ENCODE peak calls at places on chromosomes 5 and 9, in ten cellular contexts. B is HepG2, C is sigmoid colon, K is SK-N-SH, Y is H1, V is ovary, O is tibial nerve, D is upper lobe of left lung, U is suprapubic skin, G is stomach. P is an unnamed sample. For H3K36me3 and H3K4me1, the result is how much of the 10 kb centered on the place peaks cover.

GRCh38 chr5:15752886-15753285 is 252.9 kb downstream of the FBXL7 start:
- DNase-seq in B (no peak), C (peak), K (no peak), Y (no peak), V (peak), O (no peak), D (no peak), U (no peak), G (no peak), P (no peak)

GRCh38 chr5:7534505-7534904 is 138.6 kb downstream of the ADCY2 start:
- DNase-seq in B (no peak), C (no peak), K (no peak), Y (no peak), V (no peak), O (no peak), D (no peak), U (no peak), G (no peak), P (no peak)

GRCh38 chr5:171813270-171813669 is 27.7 kb downstream of the SMIM23 start:
- DNase-seq in B (no peak), C (no peak), K (no peak), Y (no peak), V (no peak), O (no peak), D (no peak), U (no peak), G (no peak), P (no peak)

GRCh38 chr5:101431201-101431600 is 528.1 kb upstream of the ST8SIA4 start:
- DNase-seq in B (no peak), C (no peak), K (no peak), Y (no peak), V (no peak), O (no peak), D (no peak), U (no peak), G (no peak), P (no peak)

GRCh38 chr5:44932922-44933585 is 124.3 kb downstream of the MRPS30 start:
- DNase-seq in B (no peak), C (no peak), K (no peak), Y (no peak), V (no peak), O (no peak), D (no peak), U (no peak), G (no peak), P (no peak)

GRCh38 chr9:118510711-118511110 is 806.5 kb downstream of the TLR4 start:
- DNase-seq in B (no peak), C (no peak), K (no peak), Y (no peak), V (no peak), O (no peak), D (no peak), U (no peak), G (no peak), P (no peak)

GRCh38 chr5:15948225-15948624 is 231.4 kb downstream of the MARCHF11 start:
- DNase-seq in B (no peak), C (no peak), K (no peak), Y (no peak), V (no peak), O (no peak), D (no peak), U (no peak), G (no peak), P (no peak)

GRCh38 chr5:76742586-76742985 is 26.7 kb downstream of the F2R start:
- DNase-seq in B (no peak), C (no peak), K (no peak), Y (no peak), V (no peak), O (no peak), D (no peak), U (no peak), G (no peak), P (no peak)

GRCh38 chr9:131289301-131290038 is at the start of gene PLPP7:
- DNase-seq in B (peak), C (peak), K (peak), Y (no peak), V (peak), O (peak), D (peak), U (peak), G (no peak), P (peak)

GRCh38 chr9:117232991-117233390 is 181.9 kb downstream of the ASTN2 start:
- DNase-seq in B (no peak), C (no peak), K (no peak), Y (no peak), V (no peak), O (no peak), D (no peak), U (no peak), G (no peak), P (no peak)

GRCh38 chr9:117938086-117938485 is 233.9 kb downstream of the TLR4 start:
- DNase-seq in B (no peak), C (no peak), K (no peak), Y (no peak), V (no peak), O (no peak), D (no peak), U (no peak), G (no peak), P (no peak)

GRCh38 chr9:134732392-134733110 is 90.9 kb downstream of the COL5A1 start:
- DNase-seq in B (no peak), C (peak), K (no peak), Y (no peak), V (peak), O (peak), D (peak), U (no peak), G (no peak), P (no peak)

GRCh38 chr9:115781361-115781760 is 372.2 kb upstream of the PAPPA start:
- DNase-seq in B (no peak), C (no peak), K (no peak), Y (no peak), V (no peak), O (no peak), D (no peak), U (no peak), G (no peak), P (no peak)

GRCh38 chr5:54309237-54309636 is 1.1 kb downstream of the ARL15 start:
- DNase-seq in B (no peak), C (no peak), K (peak), Y (no peak), V (no peak), O (no peak), D (no peak), U (no peak), G (no peak), P (no peak)

GRCh38 chr5:56638768-56639238 is 176.5 kb upstream of the MAP3K1 start:
- DNase-seq in B (no peak), C (no peak), K (no peak), Y (no peak), V (no peak), O (no peak), D (no peak), U (no peak), G (no peak), P (no peak)

GRCh38 chr9:114690308-114690707 is 8.3 kb upstream of the TEX48 start:
- DNase-seq in B (no peak), C (no peak), K (no peak), Y (no peak), V (no peak), O (no peak), D (no peak), U (no peak), G (no peak), P (no peak)

GRCh38 chr9:92664394-92665152 is 5.4 kb downstream of the IPPK start:
- DNase-seq in B (no peak), C (no peak), K (no peak), Y (no peak), V (no peak), O (no peak), D (no peak), U (no peak), G (no peak), P (no peak)

GRCh38 chr5:34609951-34610431 is 46.1 kb upstream of the RAI14 start:
- DNase-seq in B (no peak), C (no peak), K (no peak), Y (no peak), V (no peak), O (no peak), D (no peak), U (no peak), G (no peak), P (no peak)

GRCh38 chr9:120482424-120483186 is 97.4 kb downstream of the CDK5RAP2 start:
- DNase-seq in B (no peak), C (no peak), K (no peak), Y (no peak), V (no peak), O (no peak), D (no peak), U (no peak), G (no peak), P (no peak)

GRCh38 chr9:88812938-88813670 is 178.2 kb upstream of the S1PR3 start:
- DNase-seq in B (no peak), C (no peak), K (no peak), Y (no peak), V (no peak), O (no peak), D (peak), U (no peak), G (no peak), P (no peak)

GRCh38 chr5:93461751-93462150 is 119.3 kb downstream of the NR2F1-AS1 start:
- DNase-seq in B (no peak), C (no peak), K (no peak), Y (no peak), V (no peak), O (no peak), D (no peak), U (no peak), G (no peak), P (no peak)

GRCh38 chr5:131672791-131673190 is 37.8 kb upstream of the RAPGEF6 start:
- DNase-seq in B (no peak), C (no peak), K (no peak), Y (no peak), V (no peak), O (no peak), D (no peak), U (no peak), G (no peak), P (no peak)

GRCh38 chr5:131671994-131672655 is 37.1 kb upstream of the RAPGEF6 start:
- DNase-seq in B (peak), C (no peak), K (no peak), Y (no peak), V (no peak), O (no peak), D (no peak), U (no peak), G (no peak), P (no peak)

GRCh38 chr5:131677115-131677514 is 42.1 kb upstream of the RAPGEF6 start:
- DNase-seq in B (no peak), C (no peak), K (no peak), Y (no peak), V (no peak), O (no peak), D (no peak), U (no peak), G (no peak), P (no peak)

DNA sequence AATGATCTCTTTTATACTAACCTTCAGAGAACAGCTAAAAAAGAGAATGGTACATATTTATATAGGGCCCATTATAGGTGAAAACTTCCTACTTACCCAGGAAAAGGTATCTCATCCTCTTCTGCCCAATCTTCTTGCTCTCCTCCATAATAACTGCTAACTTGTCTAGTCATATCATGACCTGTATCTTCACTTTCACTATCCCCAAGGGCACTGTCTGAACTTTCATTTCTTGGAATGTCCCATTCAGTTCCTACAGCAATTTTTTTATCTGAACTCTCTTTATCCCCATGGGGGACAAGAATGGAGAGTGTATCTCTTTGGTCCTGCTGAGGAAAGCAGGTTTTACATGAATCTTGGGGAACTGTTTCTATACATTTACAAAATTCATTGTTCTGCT is 36.4 kb upstream of the RAPGEF6 start:
- DNase-seq in B (no peak), C (no peak), K (no peak), Y (no peak), V (no peak), O (no peak), D (no peak), U (no peak), G (no peak), P (no peak)
- TF ChIP-seq EP300 in B (no peak), C (no peak), K (no peak), Y (no peak), V (no peak), O (no peak), D (no peak), U (no peak), G (no peak), P (no peak)

GRCh38 chr5:36840077-36840476 is 36.5 kb upstream of the NIPBL start:
- DNase-seq in B (no peak), C (no peak), K (no peak), Y (no peak), V (no peak), O (no peak), D (no peak), U (no peak), G (no peak), P (no peak)

GRCh38 chr5:36839479-36839878 is 37.1 kb upstream of the NIPBL start:
- DNase-seq in B (no peak), C (no peak), K (no peak), Y (no peak), V (no peak), O (no peak), D (no peak), U (no peak), G (no peak), P (no peak)

GRCh38 chr5:36844305-36844704 is 32.3 kb upstream of the NIPBL start:
- DNase-seq in B (no peak), C (no peak), K (no peak), Y (no peak), V (no peak), O (no peak), D (no peak), U (no peak), G (no peak), P (no peak)

GRCh38 chr5:36842087-36842486 is 34.5 kb upstream of the NIPBL start:
- DNase-seq in B (no peak), C (no peak), K (no peak), Y (no peak), V (no peak), O (no peak), D (no peak), U (no peak), G (no peak), P (no peak)

DNA sequence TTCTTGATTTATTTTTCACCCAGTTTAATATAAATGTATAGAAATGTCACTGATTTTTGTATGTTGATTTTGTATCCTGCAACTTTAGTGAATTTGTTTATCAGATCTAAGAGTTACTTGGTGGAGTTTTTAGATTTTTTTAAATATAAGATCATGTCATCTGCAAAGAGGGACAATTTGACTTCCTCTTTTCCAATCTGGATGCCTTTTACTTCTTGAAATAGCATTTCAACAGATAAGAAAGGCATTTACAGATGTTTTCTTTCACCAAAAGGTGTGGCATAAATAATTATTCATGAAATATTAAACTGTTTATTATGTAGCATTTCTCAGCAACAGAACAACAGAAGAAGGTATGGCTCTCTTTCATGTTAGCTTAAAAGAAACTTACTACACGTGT is 34.9 kb upstream of the NIPBL start:
- DNase-seq in B (no peak), C (no peak), K (no peak), Y (no peak), V (no peak), O (no peak), D (no peak), U (no peak), G (no peak), P (no peak)
- H3K36me3 ChIP-seq in B (under half), C (under half), K (under half), Y (under half), V (under half), O (under half), D (under half), U (under half), G (under half), P (under half)

GRCh38 chr5:38600334-38601045 is 44.0 kb upstream of the LIFR start:
- DNase-seq in B (no peak), C (no peak), K (no peak), Y (no peak), V (no peak), O (no peak), D (no peak), U (no peak), G (no peak), P (no peak)

GRCh38 chr5:38603691-38604090 is 47.2 kb upstream of the LIFR start:
- DNase-seq in B (no peak), C (no peak), K (no peak), Y (no peak), V (no peak), O (no peak), D (no peak), U (no peak), G (no peak), P (no peak)

GRCh38 chr5:38602641-38603040 is 46.2 kb upstream of the LIFR start:
- DNase-seq in B (no peak), C (no peak), K (no peak), Y (no peak), V (no peak), O (no peak), D (no peak), U (no peak), G (no peak), P (no peak)

GRCh38 chr5:38601133-38601842 is 44.8 kb upstream of the LIFR start:
- DNase-seq in B (no peak), C (no peak), K (no peak), Y (no peak), V (no peak), O (no peak), D (no peak), U (no peak), G (peak), P (no peak)

GRCh38 chr5:38601843-38602424 is 45.5 kb upstream of the LIFR start:
- DNase-seq in B (no peak), C (no peak), K (no peak), Y (no peak), V (no peak), O (no peak), D (no peak), U (no peak), G (no peak), P (no peak)
- H3K4me1 ChIP-seq in B (under half), C (under half), K (under half), Y (under half), V (under half), O (under half), D (under half), U (under half), G (under half), P (under half)

GRCh38 chr9:78291240-78291915 is 5.5 kb upstream of the PSAT1 start:
- DNase-seq in B (no peak), C (no peak), K (no peak), Y (no peak), V (no peak), O (no peak), D (no peak), U (no peak), G (no peak), P (no peak)

GRCh38 chr9:78295177-78295575 is 1.7 kb upstream of the PSAT1 start:
- DNase-seq in B (no peak), C (no peak), K (no peak), Y (no peak), V (no peak), O (no peak), D (no peak), U (no peak), G (no peak), P (no peak)

GRCh38 chr9:78292026-78292425 is 4.9 kb upstream of the PSAT1 start:
- DNase-seq in B (no peak), C (no peak), K (no peak), Y (no peak), V (no peak), O (no peak), D (no peak), U (no peak), G (no peak), P (no peak)

GRCh38 chr9:78294290-78295176 is 2.4 kb upstream of the PSAT1 start:
- DNase-seq in B (no peak), C (no peak), K (no peak), Y (no peak), V (no peak), O (no peak), D (no peak), U (no peak), G (no peak), P (no peak)

DNA sequence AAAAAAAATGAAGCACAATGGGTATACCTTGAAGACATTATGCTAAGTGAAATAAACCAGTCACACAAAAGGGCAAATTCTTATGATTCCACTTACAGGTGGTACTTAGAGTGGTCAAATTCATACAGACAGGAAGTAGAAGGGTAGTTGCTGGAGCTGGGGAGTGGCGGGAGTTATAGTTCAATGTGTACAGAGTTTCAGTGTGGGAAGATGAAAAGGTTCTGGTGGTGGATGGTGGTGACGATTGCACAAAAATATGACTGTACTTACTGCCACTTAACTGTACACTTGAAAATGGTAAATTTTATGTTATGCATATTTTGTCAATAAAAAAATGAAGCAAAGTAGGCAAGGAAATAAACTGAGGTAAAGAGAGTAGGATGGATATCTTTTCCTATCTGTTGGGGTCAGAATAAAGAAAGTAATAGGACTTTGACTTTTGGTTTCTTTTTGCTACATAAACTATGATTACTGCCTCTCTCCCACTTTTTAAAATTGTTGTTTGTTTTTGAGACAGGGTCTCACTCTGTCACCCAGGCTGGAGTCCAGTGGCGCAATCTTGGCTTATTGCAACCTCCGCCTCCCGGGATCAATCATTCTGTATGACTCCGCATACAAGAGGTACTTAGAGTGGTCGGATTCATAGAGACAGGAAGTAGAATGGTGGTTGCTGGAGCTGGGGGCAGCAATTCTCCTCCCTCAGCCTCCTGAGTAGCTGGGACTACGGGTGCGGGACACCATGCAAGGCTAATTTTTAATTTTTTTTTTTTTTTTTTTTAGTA is 4.0 kb upstream of the PSAT1 start:
- DNase-seq in B (peak), C (no peak), K (no peak), Y (no peak), V (no peak), O (no peak), D (no peak), U (no peak), G (no peak), P (no peak)
- TF ChIP-seq EP300 in B (no peak), C (no peak), K (no peak), Y (no peak), V (no peak), O (no peak), D (no peak), U (no peak), G (no peak), P (no peak)

GRCh38 chr5:72353046-72353445 is 32.9 kb downstream of the PTCD2 start:
- DNase-seq in B (no peak), C (no peak), K (no peak), Y (no peak), V (no peak), O (no peak), D (no peak), U (no peak), G (no peak), P (no peak)

GRCh38 chr5:72346396-72346795 is 26.2 kb downstream of the PTCD2 start:
- DNase-seq in B (peak), C (no peak), K (no peak), Y (no peak), V (no peak), O (no peak), D (no peak), U (no peak), G (no peak), P (no peak)

DNA sequence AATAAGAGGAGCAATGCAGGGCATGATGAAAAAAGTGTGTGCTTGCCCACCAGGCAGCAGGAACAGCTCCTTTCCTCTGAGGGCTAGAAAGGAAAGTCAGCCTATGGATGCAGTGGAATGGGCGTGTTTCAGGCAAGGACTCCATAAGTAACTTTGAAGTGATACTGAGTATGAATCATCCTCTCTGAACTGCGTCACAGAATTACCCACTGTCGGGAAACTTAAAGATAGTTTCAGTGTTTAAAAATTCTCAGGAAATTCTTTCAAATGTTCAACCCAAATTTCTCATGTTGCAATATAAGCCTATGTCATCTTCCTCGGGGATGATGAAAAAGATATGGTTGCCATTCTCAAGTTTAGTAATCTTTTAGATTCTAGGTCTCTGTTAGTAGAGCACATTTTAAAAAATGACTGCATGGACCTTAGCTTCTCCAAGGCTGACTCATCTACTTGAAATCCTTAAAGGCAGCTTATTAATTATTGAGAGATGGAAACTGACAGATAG is 27.7 kb downstream of the PTCD2 start:
- DNase-seq in B (no peak), C (no peak), K (no peak), Y (no peak), V (no peak), O (no peak), D (no peak), U (no peak), G (no peak), P (no peak)
- H3K36me3 ChIP-seq in B (under half), C (under half), K (under half), Y (under half), V (under half), O (under half), D (under half), U (under half), G (under half), P (under half)